ENCODE peak calls at places on chromosomes 2 and 18, in ten cellular contexts. M is IMR-90, S is cardiac fibroblast, Z is tibial nerve, O is mucosa of descending colon, H is foreskin fibroblast, A is dorsolateral prefrontal cortex, E is Peyer's patch, W is A673, B is right lobe of liver. X is an unnamed sample.

GRCh38 chr2:197168705-197169104 is 141.9 kb downstream of the ANKRD44 start:
- DNase-seq in M (peak), S (peak), Z (peak), O (peak), H (peak), A (peak), E (peak), W (peak), B (peak), X (no peak)

GRCh38 chr2:39121523-39122063 is 742 bp upstream of the SOS1 start:
- DNase-seq in M (no peak), S (no peak), Z (no peak), O (peak), H (no peak), A (no peak), E (no peak), W (no peak), B (no peak), X (no peak)

GRCh38 chr2:196944570-196944969 is 18.1 kb upstream of the PGAP1 start:
- DNase-seq in M (no peak), S (no peak), Z (no peak), O (no peak), H (peak), A (no peak), E (no peak), W (no peak), B (no peak), X (no peak)

GRCh38 chr2:168639501-168639900 is 162.9 kb upstream of the NOSTRIN start:
- DNase-seq in M (peak), S (peak), Z (peak), O (peak), H (peak), A (no peak), E (no peak), W (peak), B (no peak), X (peak)

GRCh38 chr2:9994462-9994861 is 43.0 kb downstream of the GRHL1 start:
- DNase-seq in M (no peak), S (no peak), Z (no peak), O (no peak), H (no peak), A (no peak), E (no peak), W (no peak), B (no peak), X (no peak)

GRCh38 chr18:59383831-59384230 is 24.8 kb upstream of the LMAN1 start:
- DNase-seq in M (no peak), S (no peak), Z (no peak), O (no peak), H (no peak), A (no peak), E (no peak), W (no peak), B (no peak), X (no peak)

GRCh38 chr2:127631184-127631996 is 14.6 kb upstream of the GPR17 start:
- DNase-seq in M (no peak), S (no peak), Z (no peak), O (no peak), H (no peak), A (no peak), E (no peak), W (no peak), B (no peak), X (no peak)

GRCh38 chr18:48826271-48826670 is 124.5 kb downstream of the SMAD7 start:
- DNase-seq in M (no peak), S (no peak), Z (no peak), O (no peak), H (no peak), A (no peak), E (peak), W (no peak), B (peak), X (no peak)

GRCh38 chr18:44887227-44887631 is 206.5 kb downstream of the SETBP1 start:
- DNase-seq in M (peak), S (peak), Z (no peak), O (peak), H (peak), A (no peak), E (no peak), W (peak), B (no peak), X (peak)

GRCh38 chr18:22417496-22418188 is at the start of gene CTAGE1:
- DNase-seq in M (peak), S (no peak), Z (no peak), O (no peak), H (no peak), A (no peak), E (no peak), W (no peak), B (no peak), X (no peak)

GRCh38 chr2:80392446-80392845 is 87.9 kb upstream of the LRRTM1 start:
- DNase-seq in M (peak), S (peak), Z (no peak), O (no peak), H (no peak), A (no peak), E (no peak), W (no peak), B (no peak), X (peak)

GRCh38 chr2:113282747-113283533 is 4.2 kb upstream of the PAX8 start:
- DNase-seq in M (peak), S (peak), Z (peak), O (peak), H (peak), A (no peak), E (peak), W (peak), B (peak), X (no peak)

GRCh38 chr2:1740714-1741584 is 3.4 kb downstream of the PXDN start:
- DNase-seq in M (no peak), S (no peak), Z (no peak), O (peak), H (no peak), A (peak), E (no peak), W (no peak), B (peak), X (no peak)

GRCh38 chr2:237763812-237764211 is 34.8 kb upstream of the RBM44 start:
- DNase-seq in M (no peak), S (no peak), Z (no peak), O (no peak), H (no peak), A (no peak), E (no peak), W (no peak), B (no peak), X (no peak)

GRCh38 chr18:13453714-13454113 is 235.2 kb downstream of the LDLRAD4 start:
- DNase-seq in M (no peak), S (no peak), Z (no peak), O (no peak), H (no peak), A (peak), E (no peak), W (no peak), B (no peak), X (no peak)

GRCh38 chr2:194087569-194087968 is 1569.5 kb upstream of the SLC39A10 start:
- DNase-seq in M (no peak), S (peak), Z (no peak), O (no peak), H (no peak), A (no peak), E (no peak), W (peak), B (no peak), X (no peak)

GRCh38 chr2:84874381-84875212 is 6.3 kb downstream of the TRABD2A start:
- DNase-seq in M (peak), S (peak), Z (no peak), O (no peak), H (peak), A (no peak), E (no peak), W (no peak), B (no peak), X (no peak)

GRCh38 chr2:185208261-185208660 is 530.3 kb upstream of the FSIP2 start:
- DNase-seq in M (no peak), S (peak), Z (peak), O (peak), H (no peak), A (no peak), E (no peak), W (peak), B (no peak), X (no peak)

GRCh38 chr2:20444993-20445910 is 1.6 kb upstream of the RHOB start:
- DNase-seq in M (no peak), S (no peak), Z (no peak), O (no peak), H (no peak), A (no peak), E (no peak), W (no peak), B (no peak), X (no peak)

GRCh38 chr18:32025744-32026143 is 7.1 kb downstream of the RNF125 start:
- DNase-seq in M (no peak), S (no peak), Z (no peak), O (no peak), H (no peak), A (no peak), E (no peak), W (no peak), B (no peak), X (no peak)

GRCh38 chr2:196220671-196221070 is 49.3 kb upstream of the STK17B start:
- DNase-seq in M (no peak), S (no peak), Z (no peak), O (no peak), H (no peak), A (no peak), E (no peak), W (no peak), B (no peak), X (no peak)

GRCh38 chr2:10530607-10531239 is 82.6 kb upstream of the ODC1 start:
- DNase-seq in M (no peak), S (no peak), Z (no peak), O (no peak), H (no peak), A (peak), E (no peak), W (no peak), B (no peak), X (no peak)

GRCh38 chr2:127567351-127567854 is 31.9 kb downstream of the MYO7B start:
- DNase-seq in M (no peak), S (no peak), Z (no peak), O (no peak), H (no peak), A (no peak), E (no peak), W (no peak), B (no peak), X (no peak)

GRCh38 chr2:39870871-39871270 is 91.8 kb upstream of the THUMPD2 start:
- DNase-seq in M (no peak), S (no peak), Z (no peak), O (no peak), H (no peak), A (no peak), E (no peak), W (no peak), B (no peak), X (no peak)

GRCh38 chr2:45275235-45275805 is 266.1 kb upstream of the SIX2 start:
- DNase-seq in M (peak), S (no peak), Z (no peak), O (no peak), H (peak), A (no peak), E (no peak), W (no peak), B (no peak), X (no peak)

GRCh38 chr2:104562537-104562936 is 291.4 kb upstream of the POU3F3 start:
- DNase-seq in M (no peak), S (no peak), Z (no peak), O (no peak), H (no peak), A (no peak), E (no peak), W (no peak), B (no peak), X (no peak)

GRCh38 chr2:144198116-144198515 is 321.8 kb downstream of the ZEB2 start:
- DNase-seq in M (peak), S (peak), Z (no peak), O (no peak), H (peak), A (no peak), E (no peak), W (peak), B (no peak), X (no peak)

GRCh38 chr2:12046641-12047040 is 300.2 kb downstream of the LPIN1 start:
- DNase-seq in M (peak), S (peak), Z (no peak), O (no peak), H (peak), A (no peak), E (no peak), W (no peak), B (no peak), X (no peak)

GRCh38 chr2:15943378-15943851 is 3.1 kb downstream of the MYCN start:
- DNase-seq in M (no peak), S (no peak), Z (no peak), O (peak), H (no peak), A (peak), E (no peak), W (peak), B (no peak), X (no peak)

GRCh38 chr2:98869272-98869641 is 66.8 kb downstream of the CRACDL start:
- DNase-seq in M (no peak), S (no peak), Z (no peak), O (peak), H (no peak), A (no peak), E (no peak), W (no peak), B (no peak), X (no peak)

GRCh38 chr2:129587426-129588064 is 391.9 kb upstream of the RAB6C start:
- DNase-seq in M (no peak), S (no peak), Z (no peak), O (no peak), H (no peak), A (no peak), E (no peak), W (no peak), B (no peak), X (no peak)

GRCh38 chr2:226076529-226076928 is 677.0 kb downstream of the NYAP2 start:
- DNase-seq in M (no peak), S (no peak), Z (no peak), O (no peak), H (peak), A (no peak), E (no peak), W (no peak), B (no peak), X (no peak)

GRCh38 chr2:65033178-65033577 is 23.0 kb upstream of the CEP68 start:
- DNase-seq in M (no peak), S (peak), Z (no peak), O (no peak), H (no peak), A (no peak), E (no peak), W (peak), B (no peak), X (no peak)

GRCh38 chr2:235206980-235207579 is 255.3 kb downstream of the SH3BP4 start:
- DNase-seq in M (no peak), S (no peak), Z (no peak), O (no peak), H (no peak), A (no peak), E (no peak), W (no peak), B (no peak), X (no peak)

GRCh38 chr2:156385242-156385641 is 50.9 kb upstream of the GPD2 start:
- DNase-seq in M (no peak), S (no peak), Z (no peak), O (no peak), H (no peak), A (no peak), E (no peak), W (no peak), B (no peak), X (no peak)

GRCh38 chr2:55089716-55090115 is 39.5 kb upstream of the RTN4 start:
- DNase-seq in M (no peak), S (no peak), Z (no peak), O (no peak), H (no peak), A (no peak), E (no peak), W (no peak), B (no peak), X (no peak)

GRCh38 chr18:6279308-6279707 is 135.4 kb downstream of the L3MBTL4 start:
- DNase-seq in M (no peak), S (no peak), Z (no peak), O (no peak), H (no peak), A (no peak), E (no peak), W (no peak), B (no peak), X (no peak)

DNA sequence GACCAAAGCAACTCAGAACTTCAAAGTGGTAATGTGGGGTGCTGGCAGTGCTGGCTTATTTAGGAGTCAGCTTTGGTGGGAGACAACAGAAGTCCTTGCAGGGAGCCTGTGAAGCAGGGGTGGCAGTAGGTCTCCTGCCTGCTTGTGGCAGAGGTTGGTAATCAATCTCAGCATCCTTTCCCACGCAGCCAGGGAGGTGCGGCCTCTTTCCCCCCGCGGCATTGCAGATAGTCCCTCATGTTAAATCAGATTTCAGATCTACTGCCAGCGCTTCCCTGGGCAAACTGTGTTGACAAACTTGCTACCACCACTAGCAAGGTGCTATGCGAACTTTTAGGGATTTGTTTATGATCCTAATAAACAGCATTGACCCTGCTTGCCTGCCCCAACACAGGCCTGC is 77.9 kb upstream of the MCFD2 start:
- DNase-seq in M (no peak), S (no peak), Z (no peak), O (no peak), H (no peak), A (no peak), E (no peak), W (no peak), B (no peak), X (no peak)
- H3K4me3 ChIP-seq in M (no peak), S (no peak), Z (no peak), O (no peak), H (no peak), A (no peak), E (no peak), W (no peak), B (no peak), X (no peak)

DNA sequence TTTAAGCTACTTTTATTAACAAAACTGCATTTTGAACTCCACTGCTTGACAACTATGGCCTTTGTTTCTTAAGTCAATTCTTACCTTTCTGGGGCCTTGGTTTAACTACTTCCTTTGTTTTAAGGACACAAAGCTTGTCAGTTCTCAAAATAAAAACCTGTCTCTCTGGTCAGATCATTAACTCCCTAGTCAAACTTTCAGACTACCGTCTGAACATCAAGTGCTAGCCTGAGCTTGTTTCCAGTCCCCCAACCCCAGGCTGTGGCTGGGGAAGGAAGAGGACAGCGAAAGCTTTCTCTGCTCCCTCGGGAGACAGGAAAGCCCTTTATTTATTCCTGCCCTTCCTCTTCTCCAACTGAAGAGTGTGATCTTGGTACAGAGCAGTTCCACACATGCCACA is 1.7 kb downstream of the SH3YL1 start:
- DNase-seq in M (no peak), S (no peak), Z (no peak), O (no peak), H (no peak), A (no peak), E (no peak), W (no peak), B (no peak), X (no peak)
- TF ChIP-seq CTCF in M (no peak), S (no peak), Z (no peak), O (no peak), H (no peak), A (no peak), E (no peak), W (no peak), B (no peak), X (no peak)

GRCh38 chr2:8582850-8583399 is 98.9 kb upstream of the ID2 start:
- DNase-seq in M (no peak), S (no peak), Z (no peak), O (no peak), H (no peak), A (no peak), E (no peak), W (no peak), B (no peak), X (no peak)
- H3K4me3 ChIP-seq in M (no peak), S (no peak), Z (peak), O (no peak), H (no peak), A (no peak), E (peak), W (no peak), B (no peak), X (no peak)

DNA sequence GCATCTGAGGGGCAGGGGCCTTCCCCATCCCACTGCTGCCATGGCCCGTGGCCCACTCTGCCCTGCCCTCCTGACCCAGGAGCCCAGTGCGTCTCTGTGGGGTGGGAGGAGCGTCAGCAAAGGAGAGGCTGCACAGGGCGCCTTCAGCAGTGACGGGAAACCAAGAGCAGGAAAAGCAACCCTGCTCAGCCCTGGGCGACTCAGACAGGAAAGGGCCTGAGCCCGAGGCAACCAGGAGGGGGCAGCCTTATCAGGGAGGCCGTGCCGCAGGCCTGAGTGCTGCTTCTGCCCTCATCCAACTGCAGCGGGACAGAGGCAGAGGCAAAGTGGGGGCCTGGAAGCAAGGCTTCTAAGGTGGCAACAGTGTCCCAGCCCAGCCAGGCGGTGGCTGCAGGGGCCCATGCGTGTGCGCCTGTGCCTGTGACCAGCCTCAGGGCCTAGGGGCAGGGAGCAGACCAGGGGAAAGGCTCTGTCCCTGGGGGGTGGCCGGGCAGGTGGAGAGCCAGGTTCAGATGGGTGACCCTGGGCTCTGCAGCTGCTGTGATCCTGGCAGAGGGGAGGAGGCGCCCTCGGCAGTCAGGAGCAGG is 23.3 kb upstream of the ALPI start:
- DNase-seq in M (no peak), S (no peak), Z (no peak), O (no peak), H (no peak), A (no peak), E (no peak), W (no peak), B (no peak), X (no peak)
- TF ChIP-seq CTCF in M (peak), S (peak), Z (no peak), O (no peak), H (peak), A (no peak), E (no peak), W (no peak), B (no peak), X (no peak)

GRCh38 chr18:10453261-10453884 is 1.1 kb upstream of the APCDD1 start:
- DNase-seq in M (no peak), S (peak), Z (peak), O (no peak), H (peak), A (no peak), E (no peak), W (peak), B (no peak), X (no peak)
- H3K4me3 ChIP-seq in M (no peak), S (no peak), Z (peak), O (no peak), H (no peak), A (peak), E (no peak), W (peak), B (no peak), X (no peak)

DNA sequence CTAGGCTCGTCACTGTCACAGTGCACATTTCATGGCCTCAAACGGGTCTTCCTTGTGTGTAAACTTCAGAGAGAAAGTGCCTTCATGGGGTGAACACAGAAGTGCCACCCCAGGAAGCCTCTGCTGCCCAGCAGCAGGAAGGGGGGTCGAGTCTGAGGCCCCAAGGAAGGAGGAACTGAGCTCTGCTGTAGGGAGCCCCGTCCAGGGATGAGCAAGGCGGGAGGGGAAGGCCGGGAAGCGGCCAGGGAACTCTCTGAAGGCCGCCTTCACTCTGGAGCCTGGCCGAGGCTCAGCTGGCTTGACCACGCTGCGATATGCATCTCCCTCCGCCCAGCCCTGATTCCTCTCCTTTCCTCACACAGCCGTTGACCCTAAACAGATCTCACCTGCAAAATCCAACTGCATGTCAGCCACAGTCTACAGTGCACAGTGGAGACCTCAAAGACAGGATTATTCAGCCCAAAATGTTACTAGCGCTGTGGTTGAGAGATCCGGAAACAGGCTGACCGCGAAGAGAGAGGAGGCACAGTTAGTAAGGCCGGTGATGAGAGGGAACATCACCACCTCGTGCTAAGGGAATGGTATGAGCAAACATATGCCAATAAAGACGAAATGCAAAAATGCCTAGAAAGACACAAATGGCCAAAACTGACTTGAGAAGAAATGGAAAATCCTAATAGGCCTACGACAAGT is 34.2 kb upstream of the CTDP1 start:
- DNase-seq in M (no peak), S (peak), Z (no peak), O (no peak), H (no peak), A (no peak), E (no peak), W (no peak), B (no peak), X (no peak)
- TF ChIP-seq CTCF in M (no peak), S (no peak), Z (no peak), O (no peak), H (no peak), A (no peak), E (no peak), W (no peak), B (no peak), X (no peak)

X was measured in AG04449.